ENCODE peak calls at places on chromosomes 6 and 20, in ten cellular contexts. C is upper lobe of right lung, E is brain microvascular endothelial cell, Z is choroid plexus epithelial cell, J is fibroblast of the aortic adventitia, B is astrocyte, L is AG10803, D is prostate gland, U is astrocyte of the cerebellum, X is PC-9. T is an unnamed sample.

GRCh38 chr6:84026721-84027164 is 6.8 kb upstream of the MRAP2 start:
- DNase-seq in L (peak; percentile 12), U (no peak), X (no peak), C (no peak), D (no peak), J (no peak), E (no peak), Z (no peak), B (no peak), T (peak; percentile 8)

GRCh38 chr6:100913400-100914276 is 32.5 kb upstream of the ASCC3 start:
- DNase-seq in D (no peak), C (no peak), E (no peak), J (no peak), X (no peak), L (no peak), U (no peak), Z (no peak), B (no peak), T (peak; percentile 33)

GRCh38 chr20:42110301-42110700 is 492.1 kb upstream of the CHD6 start:
- DNase-seq in X (no peak), U (no peak), L (no peak), J (no peak), E (no peak), Z (no peak), D (no peak), C (no peak), B (no peak), T (no peak)

GRCh38 chr6:19602614-19603013 is 234.6 kb upstream of the ID4 start:
- DNase-seq in C (no peak), U (no peak), B (no peak), J (no peak), X (no peak), D (no peak), E (no peak), L (no peak), Z (no peak), T (no peak)

GRCh38 chr20:9458075-9458818 is 56.1 kb upstream of the LAMP5 start:
- DNase-seq in J (no peak), C (no peak), Z (peak; percentile 84), B (no peak), E (peak; percentile 31), L (peak; percentile 51), X (no peak), U (no peak), D (no peak), T (peak; percentile 80)

GRCh38 chr6:3789896-3790558 is 38.5 kb upstream of the PXDC1 start:
- DNase-seq in L (no peak), X (no peak), U (no peak), D (no peak), Z (no peak), J (no peak), C (no peak), E (no peak), B (no peak), T (no peak)

GRCh38 chr6:18216411-18216810 is 47.9 kb downstream of the DEK start:
- DNase-seq in C (no peak), X (no peak), J (no peak), E (peak; percentile 79), Z (peak; percentile 87), U (peak; percentile 74), B (peak; percentile 95), L (peak; percentile 75), D (no peak), T (peak; percentile 63)

GRCh38 chr6:149384464-149384863 is 15.6 kb upstream of the SUMO4 start:
- DNase-seq in U (no peak), L (no peak), E (no peak), B (no peak), X (no peak), D (no peak), Z (no peak), J (no peak), C (no peak), T (no peak)

GRCh38 chr6:167736486-167737204 is 90.1 kb upstream of the AFDN start:
- DNase-seq in B (no peak), Z (peak; percentile 5), X (no peak), D (no peak), C (no peak), E (no peak), L (no peak), U (no peak), J (no peak), T (no peak)

GRCh38 chr20:23059831-23060230 is 10.4 kb upstream of the THBD start:
- DNase-seq in C (no peak), Z (no peak), B (no peak), U (no peak), L (no peak), E (no peak), D (peak; percentile 36), X (no peak), J (no peak), T (no peak)

GRCh38 chr6:63637865-63638445 is 2.4 kb downstream of the PHF3 start:
- DNase-seq in J (peak; percentile 41), E (no peak), L (peak; percentile 22), C (no peak), U (no peak), D (no peak), B (no peak), X (no peak), Z (peak; percentile 18), T (no peak)
- H3K4me3 ChIP-seq in J (peak overlapping the region; percentile 87), E (no peak overlapping the region), L (peak overlapping the region; percentile 81), C (peak overlapping the region; percentile 84), U (peak overlapping the region; percentile 75), D (peak overlapping the region; percentile 91), B (peak overlapping the region; percentile 90), X (peak overlapping the region; percentile 68), Z (no peak overlapping the region), T (no peak overlapping the region)

GRCh38 chr20:31652917-31653385 is 15.2 kb downstream of the COX4I2 start:
- DNase-seq in E (no peak), Z (peak; percentile 33), U (no peak), J (peak; percentile 86), X (no peak), L (peak; percentile 59), D (peak; percentile 51), C (no peak), B (peak; percentile 22), T (peak; percentile 30)

GRCh38 chr20:31654534-31654933 is 16.8 kb downstream of the COX4I2 start:
- DNase-seq in Z (no peak), J (no peak), C (no peak), E (no peak), L (no peak), B (no peak), D (no peak), U (no peak), X (no peak), T (no peak)

DNA sequence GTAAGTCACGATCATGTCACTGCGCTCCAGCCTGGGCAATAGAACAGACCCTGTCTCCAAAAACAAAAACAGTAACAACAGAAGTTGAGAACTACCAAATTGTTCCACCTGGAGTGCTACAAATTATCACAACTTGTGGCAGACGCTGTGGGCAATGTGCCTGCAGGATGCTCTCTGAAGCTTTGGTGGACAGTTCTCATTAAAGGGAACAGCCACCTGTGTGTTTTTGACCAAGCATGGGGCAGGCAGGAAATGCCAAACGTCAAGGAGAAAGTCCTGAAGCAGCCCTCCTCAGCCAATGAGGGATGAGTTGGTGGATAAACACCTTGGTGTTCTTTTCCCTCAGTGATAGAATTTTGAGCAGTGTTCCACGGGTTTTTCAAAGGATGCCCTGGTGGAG is 15.9 kb downstream of the COX4I2 start:
- DNase-seq in D (no peak), C (no peak), B (no peak), E (no peak), J (no peak), L (no peak), U (no peak), X (no peak), Z (no peak), T (no peak)
- TF ChIP-seq CTCF in D (no peak), C (no peak), B (no peak), E (no peak), J (no peak), L (no peak), U (no peak), X (no peak), Z (no peak), T (no peak)

GRCh38 chr6:26475823-26476729 is 18.3 kb downstream of the BTN2A1 start:
- DNase-seq in L (peak; percentile 11), J (no peak), C (no peak), D (no peak), B (no peak), X (no peak), U (no peak), E (no peak), Z (peak; percentile 16), T (peak; percentile 57)

GRCh38 chr6:26472549-26473245 is 14.9 kb downstream of the BTN2A1 start:
- DNase-seq in B (no peak), X (no peak), C (no peak), L (no peak), Z (no peak), E (no peak), D (no peak), U (no peak), J (no peak), T (no peak)

GRCh38 chr6:26473758-26474438 is 16.1 kb downstream of the BTN2A1 start:
- DNase-seq in E (peak; percentile 92), J (peak; percentile 95), B (peak; percentile 95), L (peak; percentile 96), C (peak; percentile 85), D (peak; percentile 84), Z (peak; percentile 98), X (peak; percentile 75), U (peak; percentile 87), T (peak; percentile 95)

GRCh38 chr6:26473429-26473757 is 15.6 kb downstream of the BTN2A1 start:
- DNase-seq in U (no peak), X (no peak), D (no peak), J (no peak), E (no peak), Z (no peak), L (no peak), C (no peak), B (no peak), T (no peak)

DNA sequence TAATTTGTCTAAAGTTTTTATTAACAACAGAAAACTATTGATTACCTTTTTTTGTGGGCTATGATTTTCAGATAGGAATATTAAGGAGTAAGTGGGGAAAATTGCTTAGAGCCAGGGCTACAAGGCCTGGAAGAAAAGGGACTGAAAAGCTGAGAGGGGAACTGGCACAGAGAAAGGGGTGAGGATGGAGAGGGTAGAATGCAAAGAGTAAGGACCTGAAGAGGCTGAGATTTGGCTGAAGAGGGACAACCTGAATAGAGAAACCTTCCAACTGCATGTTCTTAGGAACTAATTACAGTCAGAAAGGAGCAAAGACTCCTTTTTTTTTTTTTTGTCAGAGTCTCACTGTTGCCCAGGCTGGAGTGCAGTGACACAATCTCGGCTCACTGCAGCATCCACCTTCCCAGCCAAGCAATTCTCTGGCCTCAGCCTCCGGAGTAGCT is 16.7 kb downstream of the BTN2A1 start:
- DNase-seq in U (no peak), J (no peak), C (no peak), L (no peak), X (no peak), B (no peak), D (no peak), Z (no peak), E (no peak), T (no peak)
- H3K4me3 ChIP-seq in U (peak overlapping the region; percentile 35), J (peak overlapping the region; percentile 63), C (peak overlapping the region; percentile 61), L (peak overlapping the region; percentile 66), X (peak overlapping the region; percentile 62), B (peak overlapping the region; percentile 66), D (peak overlapping the region; percentile 38), Z (peak overlapping the region; percentile 51), E (peak overlapping the region; percentile 47), T (peak overlapping the region; percentile 40)

DNA sequence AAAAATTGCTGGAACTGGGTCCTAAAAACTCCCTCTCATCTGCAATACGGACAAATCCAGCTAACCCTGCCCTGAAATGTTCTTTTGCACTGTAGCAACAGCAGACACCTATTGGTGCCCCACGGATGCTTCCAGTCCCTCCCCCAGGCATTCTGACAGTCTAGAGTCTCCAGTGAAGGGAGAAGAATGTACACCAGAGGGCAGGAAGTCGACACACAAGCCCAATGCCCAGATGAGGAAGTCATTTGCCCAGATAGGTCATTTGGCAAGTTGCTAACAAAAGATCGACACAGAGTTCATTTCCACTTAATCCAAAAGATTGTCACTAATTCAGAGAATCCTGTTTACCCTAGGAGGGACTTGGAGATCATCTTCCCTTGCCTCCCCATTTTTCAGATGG is 293.0 kb upstream of the PRDM1 start:
- DNase-seq in B (no peak), U (no peak), Z (peak; percentile 17), C (no peak), D (no peak), J (no peak), E (no peak), L (no peak), X (peak; percentile 12), T (no peak)
- TF ChIP-seq CTCF in B (no peak), U (no peak), Z (peak; percentile 14), C (peak; percentile 16), D (no peak), J (no peak), E (peak; percentile 29), L (peak; percentile 10), X (no peak), T (no peak)